ENCODE peak calls at places on chromosomes 3 and 15, in eight cellular contexts. B is posterior vena cava; Y is Kasumi-1; R is HEK293T; M is A549; A is SHP77; Q is stimulated activated CD4-positive, alpha-beta T cell treated with anti-CD3 and anti-CD28 coated beads, Interleukin-12 subunit alpha, Interleukin-12 subunit beta, amount 100 ng/mL, for 4 hours; I is activated T-cell treated with anti-CD3 and anti-CD28 coated beads, Interleukin-2, amount 50 U/mL, for 72 hours. Z is an unnamed sample.

GRCh38 chr3:124760601-124761000 is 30.3 kb downstream of the UMPS start:
- DNase-seq in B (no peak), Y (no peak), R (no peak), M (no peak), A (no peak), Q (no peak), I (no peak), Z (peak)

GRCh38 chr15:98776607-98777281 is 128.4 kb downstream of the IGF1R start:
- DNase-seq in B (no peak), Y (no peak), R (peak), M (no peak), A (no peak), Q (no peak), I (peak), Z (peak)

GRCh38 chr3:124821356-124821755 is 65.8 kb downstream of the ITGB5 start:
- DNase-seq in B (no peak), Y (no peak), R (no peak), M (no peak), A (no peak), Q (no peak), I (no peak), Z (no peak)

GRCh38 chr3:153901991-153902390 is 219.2 kb upstream of the ARHGEF26 start:
- DNase-seq in B (no peak), Y (no peak), R (no peak), M (no peak), A (no peak), Q (no peak), I (no peak), Z (no peak)

GRCh38 chr3:144003051-144003450 is 31.4 kb downstream of the DIPK2A start:
- DNase-seq in B (no peak), Y (no peak), R (no peak), M (no peak), A (no peak), Q (no peak), I (no peak), Z (no peak)

GRCh38 chr15:31372635-31373091 is 46.0 kb downstream of the KLF13 start:
- DNase-seq in B (peak), Y (no peak), R (no peak), M (peak), A (peak), Q (no peak), I (no peak), Z (peak)

GRCh38 chr3:79497447-79498111 is 270.2 kb downstream of the ROBO1 start:
- DNase-seq in B (no peak), Y (peak), R (peak), M (no peak), A (no peak), Q (no peak), I (no peak), Z (peak)

GRCh38 chr3:53153914-53154434 is 7.0 kb upstream of the PRKCD start:
- DNase-seq in B (no peak), Y (no peak), R (no peak), M (no peak), A (no peak), Q (no peak), I (no peak), Z (no peak)

GRCh38 chr3:48543271-48543866 is 13.2 kb downstream of the PFKFB4 start:
- DNase-seq in B (no peak), Y (peak), R (no peak), M (no peak), A (no peak), Q (no peak), I (no peak), Z (no peak)

GRCh38 chr15:40925863-40926658 is 3.1 kb upstream of the DLL4 start:
- DNase-seq in B (peak), Y (peak), R (no peak), M (no peak), A (no peak), Q (peak), I (no peak), Z (peak)

GRCh38 chr15:45616901-45617323 is 17.9 kb upstream of the SQOR start:
- DNase-seq in B (no peak), Y (no peak), R (no peak), M (no peak), A (no peak), Q (no peak), I (no peak), Z (no peak)

GRCh38 chr3:13115616-13115910 is 42.3 kb upstream of the IQSEC1 start:
- DNase-seq in B (peak), Y (no peak), R (no peak), M (no peak), A (no peak), Q (no peak), I (no peak), Z (no peak)

GRCh38 chr15:83114305-83114704 is 6.9 kb downstream of the TM6SF1 start:
- DNase-seq in B (no peak), Y (no peak), R (no peak), M (no peak), A (no peak), Q (no peak), I (no peak), Z (no peak)

GRCh38 chr3:30318110-30318509 is 288.3 kb upstream of the TGFBR2 start:
- DNase-seq in B (no peak), Y (no peak), R (no peak), M (no peak), A (no peak), Q (no peak), I (no peak), Z (no peak)

GRCh38 chr3:125624341-125624740 is 29.0 kb upstream of the OSBPL11 start:
- DNase-seq in B (no peak), Y (no peak), R (no peak), M (no peak), A (no peak), Q (no peak), I (no peak), Z (no peak)

GRCh38 chr3:185549111-185549510 is 3.3 kb downstream of the LIPH start:
- DNase-seq in B (no peak), Y (no peak), R (no peak), M (peak), A (no peak), Q (no peak), I (no peak), Z (peak)

GRCh38 chr3:72907851-72908620 is 20.2 kb downstream of the GXYLT2 start:
- DNase-seq in B (no peak), Y (no peak), R (no peak), M (peak), A (no peak), Q (no peak), I (no peak), Z (peak)

GRCh38 chr3:169923189-169923588 is 11.8 kb downstream of the SAMD7 start:
- DNase-seq in B (no peak), Y (no peak), R (no peak), M (no peak), A (peak), Q (no peak), I (no peak), Z (no peak)

GRCh38 chr15:97502038-97502437 is 458.5 kb upstream of the ARRDC4 start:
- DNase-seq in B (no peak), Y (no peak), R (no peak), M (no peak), A (no peak), Q (no peak), I (no peak), Z (no peak)

GRCh38 chr3:42101048-42101447 is 9.9 kb downstream of the TRAK1 start:
- DNase-seq in B (peak), Y (no peak), R (no peak), M (peak), A (no peak), Q (no peak), I (no peak), Z (peak)

GRCh38 chr3:42803800-42804112 is 534 bp downstream of the HIGD1A start:
- DNase-seq in B (peak), Y (no peak), R (peak), M (peak), A (peak), Q (no peak), I (peak), Z (peak)

GRCh38 chr15:99128411-99128810 is 23.5 kb downstream of the SYNM start:
- DNase-seq in B (peak), Y (no peak), R (no peak), M (no peak), A (no peak), Q (no peak), I (no peak), Z (no peak)

GRCh38 chr3:77247063-77247462 is 207.2 kb downstream of the ROBO2 start:
- DNase-seq in B (no peak), Y (no peak), R (no peak), M (no peak), A (no peak), Q (no peak), I (no peak), Z (no peak)

GRCh38 chr15:73873889-73874511 is 636 bp downstream of the TBC1D21 start:
- DNase-seq in B (no peak), Y (peak), R (peak), M (peak), A (peak), Q (no peak), I (peak), Z (peak)

GRCh38 chr3:191795196-191795595 is 334.2 kb downstream of the PYDC2 start:
- DNase-seq in B (no peak), Y (no peak), R (no peak), M (no peak), A (no peak), Q (no peak), I (no peak), Z (no peak)

GRCh38 chr3:197525706-197526105 is 30.1 kb downstream of the BDH1 start:
- DNase-seq in B (no peak), Y (no peak), R (no peak), M (peak), A (no peak), Q (no peak), I (no peak), Z (peak)

GRCh38 chr15:67534360-67534759 is 8.1 kb upstream of the MAP2K5 start:
- DNase-seq in B (no peak), Y (no peak), R (no peak), M (no peak), A (no peak), Q (no peak), I (no peak), Z (no peak)

GRCh38 chr3:197953325-197953724 is 3.3 kb downstream of the RPL35A start:
- DNase-seq in B (no peak), Y (no peak), R (no peak), M (no peak), A (no peak), Q (no peak), I (no peak), Z (no peak)

GRCh38 chr15:82647835-82648256 is 683 bp upstream of the CPEB1 start:
- DNase-seq in B (peak), Y (no peak), R (peak), M (no peak), A (no peak), Q (peak), I (peak), Z (no peak)

GRCh38 chr15:69129026-69129385 is 31.4 kb upstream of the GLCE start:
- DNase-seq in B (no peak), Y (no peak), R (no peak), M (no peak), A (no peak), Q (no peak), I (no peak), Z (peak)

GRCh38 chr3:107690522-107691138 is 167.9 kb downstream of the BBX start:
- DNase-seq in B (no peak), Y (peak), R (no peak), M (peak), A (peak), Q (no peak), I (no peak), Z (peak)

GRCh38 chr15:35674873-35675781 is 129.2 kb upstream of the DPH6 start:
- DNase-seq in B (no peak), Y (no peak), R (no peak), M (no peak), A (no peak), Q (no peak), I (no peak), Z (peak)

GRCh38 chr3:112512320-112512719 is 13.0 kb upstream of the BTLA start:
- DNase-seq in B (no peak), Y (no peak), R (no peak), M (peak), A (no peak), Q (no peak), I (no peak), Z (no peak)

GRCh38 chr15:64138542-64138941 is 13.0 kb upstream of the SNX22 start:
- DNase-seq in B (no peak), Y (no peak), R (no peak), M (no peak), A (no peak), Q (no peak), I (no peak), Z (no peak)

GRCh38 chr15:66595937-66596545 is 30.2 kb upstream of the LCTL start:
- DNase-seq in B (no peak), Y (no peak), R (no peak), M (no peak), A (no peak), Q (no peak), I (no peak), Z (peak)

GRCh38 chr15:83010709-83011270 is 649 bp downstream of the C15orf40 start:
- DNase-seq in B (peak), Y (peak), R (peak), M (peak), A (peak), Q (peak), I (peak), Z (peak)

GRCh38 chr3:4043867-4044575 is 244.8 kb downstream of the LRRN1 start:
- DNase-seq in B (no peak), Y (no peak), R (no peak), M (no peak), A (no peak), Q (no peak), I (no peak), Z (peak)

GRCh38 chr15:60390931-60391501 is 6.8 kb downstream of the ANXA2 start:
- DNase-seq in B (no peak), Y (peak), R (no peak), M (peak), A (no peak), Q (no peak), I (no peak), Z (peak)

GRCh38 chr15:48285329-48286214 is 45.7 kb upstream of the DUT start:
- DNase-seq in B (no peak), Y (peak), R (peak), M (peak), A (peak), Q (no peak), I (peak), Z (peak)

Z was measured in AG20443.